ENCODE peak calls at places on chromosomes 7 and 10, in five cellular contexts. V is NCI-H774; Y is pons; P is H4; G is stimulated activated CD4-positive, alpha-beta T cell treated with anti-CD3 and anti-CD28 coated beads, Interleukin-1b, Interleukin-23, amount 100 ng/mL, for 4 hours. X is an unnamed sample.

GRCh38 chr10:78867555-78867939 is 201.2 kb upstream of the ZMIZ1 start:
- DNase-seq in P (no peak), G (no peak), V (no peak), Y (no peak), X (no peak)

GRCh38 chr7:47291461-47292051 is 290.4 kb downstream of the TNS3 start:
- DNase-seq in V (no peak), Y (no peak), P (peak), G (no peak), X (no peak)

GRCh38 chr7:100575206-100575631 is 1.5 kb upstream of the SAP25 start:
- DNase-seq in P (no peak), G (no peak), Y (no peak), V (no peak), X (no peak)

GRCh38 chr10:25565570-25565969 is 368.5 kb upstream of the MYO3A start:
- DNase-seq in Y (no peak), V (no peak), G (no peak), P (no peak), X (no peak)

GRCh38 chr10:22489467-22489866 is 144.2 kb downstream of the SPAG6 start:
- DNase-seq in V (no peak), Y (no peak), P (no peak), G (no peak), X (no peak)

GRCh38 chr7:134732739-134733138 is 46.7 kb upstream of the CALD1 start:
- DNase-seq in V (no peak), Y (no peak), G (no peak), P (no peak), X (no peak)

GRCh38 chr10:80382989-80383388 is 25.4 kb upstream of the PRXL2A start:
- DNase-seq in P (peak), G (peak), V (peak), Y (peak), X (no peak)

GRCh38 chr7:94351703-94352102 is 43.0 kb upstream of the COL1A2 start:
- DNase-seq in Y (no peak), G (no peak), V (no peak), P (no peak), X (no peak)

GRCh38 chr10:123912466-123913201 is 21.0 kb upstream of the CPXM2 start:
- DNase-seq in P (no peak), G (no peak), Y (no peak), V (no peak), X (no peak)

GRCh38 chr7:50806143-50806542 is 23.4 kb upstream of the GRB10 start:
- DNase-seq in G (no peak), V (no peak), P (no peak), Y (no peak), X (no peak)

GRCh38 chr7:52863667-52864066 is 171.8 kb upstream of the POM121L12 start:
- DNase-seq in V (no peak), P (no peak), G (no peak), Y (no peak), X (no peak)

GRCh38 chr7:2824678-2825461 is 19.2 kb downstream of the GNA12 start:
- DNase-seq in V (peak), P (no peak), G (no peak), Y (no peak), X (no peak)

GRCh38 chr10:6068422-6068821 is 6.3 kb upstream of the IL2RA start:
- DNase-seq in Y (peak), G (no peak), V (no peak), P (no peak), X (no peak)

GRCh38 chr10:33509231-33509871 is 174.9 kb upstream of the NRP1 start:
- DNase-seq in Y (no peak), P (peak), G (no peak), V (peak), X (no peak)

GRCh38 chr7:69817096-69817495 is 218.8 kb downstream of the AUTS2 start:
- DNase-seq in G (no peak), P (peak), V (no peak), Y (no peak), X (no peak)

GRCh38 chr10:130029209-130029608 is 65.1 kb upstream of the EBF3 start:
- DNase-seq in P (no peak), G (no peak), V (no peak), Y (no peak), X (no peak)